ENCODE peak calls at places on chromosomes 6 and 20, in seven cellular contexts. B, Z, O, A, W, I and C are unnamed samples.

GRCh38 chr6:23505021-23505420 is 621.0 kb upstream of the NRSN1 start:
- DNase-seq in B (no peak), Z (no peak), O (no peak), A (no peak), W (no peak), I (no peak), C (no peak)

GRCh38 chr6:13915566-13916229 is 9.1 kb upstream of the RNF182 start:
- DNase-seq in B (no peak), Z (no peak), O (no peak), A (no peak), W (no peak), I (no peak), C (no peak)

GRCh38 chr20:1945134-1945618 is 48.7 kb downstream of the PDYN start:
- DNase-seq in B (no peak), Z (peak; percentile 65), O (no peak), A (no peak), W (no peak), I (peak; percentile 35), C (no peak)

GRCh38 chr6:165767228-165767627 is 104.2 kb upstream of the PDE10A start:
- DNase-seq in B (no peak), Z (no peak), O (no peak), A (no peak), W (no peak), I (no peak), C (no peak)

GRCh38 chr6:15313367-15313766 is 67.5 kb downstream of the JARID2 start:
- DNase-seq in B (no peak), Z (peak; percentile 22), O (no peak), A (no peak), W (no peak), I (no peak), C (no peak)

GRCh38 chr6:45922728-45923351 is 92.8 kb downstream of the CLIC5 start:
- DNase-seq in B (peak; percentile 4), Z (peak; percentile 35), O (peak; percentile 31), A (no peak), W (peak; percentile 90), I (peak; percentile 53), C (peak; percentile 51)

GRCh38 chr6:16334671-16335070 is 96.3 kb downstream of the GMPR start:
- DNase-seq in B (peak; percentile 19), Z (no peak), O (no peak), A (no peak), W (peak; percentile 11), I (no peak), C (peak; percentile 57)

GRCh38 chr20:11849270-11849920 is 68.3 kb upstream of the BTBD3 start:
- DNase-seq in B (no peak), Z (no peak), O (no peak), A (no peak), W (no peak), I (no peak), C (no peak)

GRCh38 chr6:7879980-7880717 is 30.4 kb downstream of the TXNDC5 start:
- DNase-seq in B (no peak), Z (no peak), O (no peak), A (no peak), W (no peak), I (no peak), C (no peak)

GRCh38 chr6:14903176-14904088 is 342.4 kb upstream of the JARID2 start:
- DNase-seq in B (no peak), Z (no peak), O (no peak), A (no peak), W (no peak), I (no peak), C (no peak)

DNA sequence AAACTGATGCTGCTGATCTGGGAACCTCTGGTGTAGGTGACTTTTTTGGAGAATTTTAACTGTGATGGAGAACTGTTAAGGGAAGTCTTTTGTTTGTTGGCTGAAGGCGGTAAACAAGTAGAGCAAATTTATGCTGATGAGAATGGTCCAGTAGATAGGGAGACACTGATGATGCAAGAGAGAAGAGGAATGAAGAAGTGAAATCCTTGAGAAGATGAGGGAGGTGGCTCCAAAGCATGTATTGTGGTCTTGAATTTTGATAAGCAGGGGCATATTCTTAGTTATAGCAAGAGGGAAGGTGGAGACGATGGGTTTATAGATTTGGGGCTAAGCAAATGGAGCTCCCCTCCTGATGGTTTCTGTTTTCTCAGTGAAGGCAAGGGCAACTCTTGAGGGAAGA is 22.0 kb downstream of the MAPK14 start:
- DNase-seq in B (no peak), Z (no peak), O (no peak), A (no peak), W (no peak), I (no peak), C (no peak)
- H3K4me1 ChIP-seq in B (no peaks in the 10 kb centered on the region), Z (peaks cover 42% of the 10 kb centered on the region), O (peaks cover 26% of the 10 kb centered on the region), A (peaks cover 3% of the 10 kb centered on the region), W (no peaks in the 10 kb centered on the region), I (peaks cover 41% of the 10 kb centered on the region), C (peaks cover 22% of the 10 kb centered on the region)

GRCh38 chr20:23084845-23085355 is 1.2 kb downstream of the CD93 start:
- DNase-seq in B (no peak), Z (no peak), O (no peak), A (no peak), W (no peak), I (no peak), C (no peak)
- H3K4me3 ChIP-seq in B (no peak overlapping the region), Z (no peak overlapping the region), O (no peak overlapping the region), A (no peak overlapping the region), W (no peak overlapping the region), I (peak overlapping the region; percentile 39), C (no peak overlapping the region)

GRCh38 chr6:118912646-118913045 is 18.7 kb downstream of the ASF1A start:
- DNase-seq in B (no peak), Z (no peak), O (peak; percentile 27), A (no peak), W (no peak), I (no peak), C (no peak)
- TF ChIP-seq CTCF in B (no peak), Z (no peak), O (no peak), A (no peak), W (no peak), I (no peak), C (no peak)

GRCh38 chr20:57998276-57998675 is 230.2 kb downstream of the ANKRD60 start:
- DNase-seq in B (no peak), Z (no peak), O (no peak), A (no peak), W (peak; percentile 64), I (no peak), C (no peak)

GRCh38 chr20:57996936-57997629 is 231.4 kb downstream of the ANKRD60 start:
- DNase-seq in B (peak; percentile 42), Z (no peak), O (no peak), A (no peak), W (no peak), I (no peak), C (no peak)

GRCh38 chr20:57999465-58000111 is 228.9 kb downstream of the ANKRD60 start:
- DNase-seq in B (no peak), Z (no peak), O (no peak), A (no peak), W (peak; percentile 63), I (no peak), C (peak; percentile 73)

GRCh38 chr20:58001381-58001780 is 227.1 kb downstream of the ANKRD60 start:
- DNase-seq in B (no peak), Z (peak; percentile 30), O (peak; percentile 84), A (no peak), W (no peak), I (no peak), C (peak; percentile 42)

DNA sequence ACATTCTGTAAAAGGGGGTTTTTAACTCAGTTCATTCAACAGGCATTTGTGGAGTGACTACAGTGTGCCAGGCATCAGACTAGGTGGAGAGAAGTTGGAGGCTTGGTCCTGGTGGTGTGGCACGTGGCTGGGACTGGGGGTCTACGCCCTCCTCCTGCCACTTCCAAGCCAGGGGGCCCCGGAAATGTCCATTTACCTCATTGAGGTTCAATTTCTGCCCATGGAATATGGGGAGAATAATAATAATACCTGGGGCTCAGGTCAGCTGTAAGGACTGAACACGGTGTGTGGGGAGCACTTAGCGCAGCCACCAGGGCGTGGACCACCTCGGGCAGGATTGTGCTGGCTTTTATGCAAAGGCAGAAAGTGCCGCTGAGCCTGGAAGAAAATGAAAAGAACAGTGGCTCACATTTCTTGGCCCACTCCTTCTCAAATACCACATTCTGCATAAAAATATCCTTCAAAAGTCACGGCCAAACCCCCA is 229.4 kb downstream of the ANKRD60 start:
- DNase-seq in B (no peak), Z (no peak), O (no peak), A (no peak), W (no peak), I (no peak), C (no peak)
- H3K4me1 ChIP-seq in B (peaks cover 34% of the 10 kb centered on the region), Z (peaks cover 43% of the 10 kb centered on the region), O (peaks cover 81% of the 10 kb centered on the region), A (no peaks in the 10 kb centered on the region), W (no peaks in the 10 kb centered on the region), I (no peaks in the 10 kb centered on the region), C (peaks cover 28% of the 10 kb centered on the region)

GRCh38 chr6:110415297-110415916 is at the start of gene DDO:
- DNase-seq in B (no peak), Z (peak; percentile 95), O (no peak), A (no peak), W (no peak), I (peak; percentile 66), C (peak; percentile 65)
- H3K4me3 ChIP-seq in B (no peak within 1 kb of the TSS), Z (no peak within 1 kb of the TSS), O (peak within 1 kb of the TSS; percentile 24), A (no peak within 1 kb of the TSS), W (no peak within 1 kb of the TSS), I (peak within 1 kb of the TSS; percentile 33), C (no peak within 1 kb of the TSS)

GRCh38 chr20:62305149-62305764 is 2.5 kb downstream of the ADRM1 start:
- DNase-seq in B (peak; percentile 42), Z (peak; percentile 73), O (no peak), A (no peak), W (no peak), I (no peak), C (no peak)
- TF ChIP-seq CTCF in B (no peak), Z (no peak), O (no peak), A (no peak), W (no peak), I (no peak), C (no peak)